ENCODE peak calls at places on chromosome 10, in four cellular contexts. L, R, O and Q are unnamed samples.

GRCh38 chr10:86945361-86946214 is 11.8 kb downstream of the MMRN2 start:
- DNase-seq in O (peak; percentile 39), R (no peak), L (peak; percentile 46), Q (peak; percentile 46)

GRCh38 chr10:128345331-128345730 is 219.1 kb upstream of the MKI67 start:
- DNase-seq in R (no peak), L (no peak), O (peak; percentile 34), Q (no peak)

GRCh38 chr10:27771231-27771630 is 25.6 kb upstream of the MKX start:
- DNase-seq in O (no peak), L (no peak), R (no peak), Q (no peak)

GRCh38 chr10:13684813-13685511 is 98.2 kb downstream of the PRPF18 start:
- DNase-seq in L (peak; percentile 86), O (no peak), R (no peak), Q (peak; percentile 78)

GRCh38 chr10:104784452-104784851 is 143.4 kb downstream of the SORCS3 start:
- DNase-seq in O (no peak), L (no peak), R (no peak), Q (no peak)

GRCh38 chr10:110664483-110665420 is 20.6 kb downstream of the RBM20 start:
- DNase-seq in L (peak; percentile 86), O (peak; percentile 83), R (no peak), Q (peak; percentile 79)

GRCh38 chr10:83692196-83692595 is 447.1 kb upstream of the GHITM start:
- DNase-seq in O (no peak), R (no peak), L (no peak), Q (no peak)

GRCh38 chr10:123019264-123019663 is 10.5 kb downstream of the ACADSB start:
- DNase-seq in R (no peak), L (no peak), O (no peak), Q (no peak)

GRCh38 chr10:105189464-105189800 is 548.3 kb downstream of the SORCS3 start:
- DNase-seq in R (no peak), L (peak; percentile 12), O (no peak), Q (no peak)

GRCh38 chr10:44988957-44989620 is 10.5 kb upstream of the DEPP1 start:
- DNase-seq in R (no peak), O (no peak), L (no peak), Q (no peak)

GRCh38 chr10:30873408-30873807 is 158.3 kb downstream of the ZNF438 start:
- DNase-seq in O (no peak), L (no peak), R (no peak), Q (no peak)

GRCh38 chr10:31697271-31698168 is 231.1 kb downstream of the ARHGAP12 start:
- DNase-seq in R (no peak), L (peak; percentile 95), O (peak; percentile 58), Q (no peak)

GRCh38 chr10:34908472-34908871 is 93.4 kb upstream of the PARD3 start:
- DNase-seq in O (peak; percentile 66), R (no peak), L (peak; percentile 79), Q (peak; percentile 70)

GRCh38 chr10:15263657-15264323 is 95.3 kb upstream of the NMT2 start:
- DNase-seq in O (no peak), L (no peak), R (no peak), Q (no peak)

GRCh38 chr10:49668684-49669083 is 10.8 kb upstream of the C10orf53 start:
- DNase-seq in L (no peak), O (no peak), R (no peak), Q (no peak)

GRCh38 chr10:74816824-74817498 is 9.4 kb upstream of the KAT6B start:
- DNase-seq in R (no peak), O (no peak), L (no peak), Q (no peak)

GRCh38 chr10:69629897-69630650 is at the start of gene FAM241B:
- DNase-seq in L (no peak), R (peak; percentile 60), O (peak; percentile 71), Q (peak; percentile 59)

GRCh38 chr10:48523820-48524758 is 80.8 kb downstream of the ARHGAP22 start:
- DNase-seq in O (no peak), L (no peak), R (no peak), Q (peak; percentile 11)

GRCh38 chr10:119688033-119688508 is 36.9 kb downstream of the BAG3 start:
- DNase-seq in L (no peak), O (no peak), R (no peak), Q (peak; percentile 49)

GRCh38 chr10:28619465-28619864 is 57.9 kb upstream of the BAMBI start:
- DNase-seq in R (no peak), O (no peak), L (no peak), Q (no peak)

GRCh38 chr10:127148933-127149220 is 47.5 kb downstream of the INSYN2A start:
- DNase-seq in L (peak; percentile 79), O (peak; percentile 68), R (no peak), Q (no peak)

GRCh38 chr10:44326474-44327030 is 58.3 kb downstream of the CXCL12 start:
- DNase-seq in O (no peak), L (no peak), R (no peak), Q (peak; percentile 18)

GRCh38 chr10:61063035-61063434 is 119.0 kb upstream of the RHOBTB1 start:
- DNase-seq in R (no peak), L (peak; percentile 47), O (no peak), Q (no peak)

GRCh38 chr10:4767033-4767814 is 58.8 kb upstream of the AKR1E2 start:
- DNase-seq in R (no peak), O (peak; percentile 47), L (peak; percentile 75), Q (peak; percentile 80)

GRCh38 chr10:99403674-99404073 is 26.8 kb downstream of the GOT1 start:
- DNase-seq in R (no peak), O (peak; percentile 19), L (no peak), Q (no peak)

GRCh38 chr10:132526676-132527075 is 10.9 kb upstream of the INPP5A start:
- DNase-seq in O (no peak), R (no peak), L (no peak), Q (no peak)

GRCh38 chr10:124990671-124991625 is 49.0 kb downstream of the ZRANB1 start:
- DNase-seq in L (no peak), O (no peak), R (no peak), Q (no peak)

GRCh38 chr10:17265468-17265867 is 37.4 kb downstream of the VIM start:
- DNase-seq in L (no peak), O (no peak), R (no peak), Q (no peak)

GRCh38 chr10:130411496-130412070 is 275.4 kb downstream of the GLRX3 start:
- DNase-seq in R (no peak), L (no peak), O (no peak), Q (no peak)